ENCODE peak calls at places on chromosomes 7 and 10, in nine cellular contexts. A, S, F, Q, W, Y, P, J and D are unnamed samples.
A peak's percentile ranks its signal among the peaks of the same experiment; 100 is the strongest.

GRCh38 chr10:95462740-95463667 is 98.2 kb downstream of the SORBS1 start:
- ATAC-seq in A (peak; percentile 28), S (no peak), F (no peak), Q (no peak), W (peak; percentile 56), Y (no peak), P (no peak), J (no peak), D (peak; percentile 8)

GRCh38 chr7:6536262-6536770 is 14.9 kb downstream of the GRID2IP start:
- ATAC-seq in A (no peak), S (no peak), F (no peak), Q (no peak), W (no peak), Y (peak; percentile 50), P (no peak), J (peak; percentile 28), D (no peak)

GRCh38 chr10:120746016-120746755 is 105.0 kb upstream of the WDR11 start:
- ATAC-seq in A (no peak), S (no peak), F (no peak), Q (no peak), W (no peak), Y (no peak), P (no peak), J (no peak), D (no peak)

GRCh38 chr7:106050002-106050742 is 61.9 kb downstream of the SYPL1 start:
- ATAC-seq in A (peak; percentile 48), S (peak; percentile 65), F (peak; percentile 56), Q (no peak), W (peak; percentile 41), Y (peak; percentile 96), P (peak; percentile 78), J (peak; percentile 78), D (peak; percentile 60)

GRCh38 chr10:23657677-23658076 is 218.8 kb downstream of the OTUD1 start:
- ATAC-seq in A (no peak), S (no peak), F (no peak), Q (no peak), W (no peak), Y (no peak), P (no peak), J (no peak), D (no peak)

GRCh38 chr7:139948167-139948566 is 114.6 kb downstream of the PARP12 start:
- ATAC-seq in A (no peak), S (no peak), F (no peak), Q (no peak), W (no peak), Y (no peak), P (no peak), J (no peak), D (no peak)

GRCh38 chr10:114615600-114616007 is 42.5 kb downstream of the ABLIM1 start:
- ATAC-seq in A (no peak), S (no peak), F (no peak), Q (no peak), W (no peak), Y (no peak), P (no peak), J (no peak), D (no peak)

GRCh38 chr10:127449491-127449890 is 99.6 kb upstream of the NPS start:
- ATAC-seq in A (no peak), S (no peak), F (no peak), Q (no peak), W (no peak), Y (no peak), P (no peak), J (no peak), D (no peak)

GRCh38 chr10:7707102-7707501 is 4.0 kb downstream of the ITIH2 start:
- ATAC-seq in A (no peak), S (no peak), F (no peak), Q (peak; percentile 59), W (no peak), Y (peak; percentile 68), P (no peak), J (no peak), D (no peak)

GRCh38 chr7:149871576-149871975 is 2.2 kb upstream of the ATP6V0E2 start:
- ATAC-seq in A (no peak), S (no peak), F (no peak), Q (no peak), W (no peak), Y (no peak), P (no peak), J (no peak), D (no peak)

GRCh38 chr7:149869291-149869650 is 4.5 kb upstream of the ATP6V0E2 start:
- ATAC-seq in A (no peak), S (no peak), F (no peak), Q (no peak), W (no peak), Y (no peak), P (no peak), J (no peak), D (no peak)

GRCh38 chr7:149870274-149870673 is 3.5 kb upstream of the ATP6V0E2 start:
- ATAC-seq in A (no peak), S (no peak), F (no peak), Q (no peak), W (no peak), Y (no peak), P (no peak), J (no peak), D (no peak)

GRCh38 chr7:149869867-149870266 is 3.9 kb upstream of the ATP6V0E2 start:
- ATAC-seq in A (no peak), S (no peak), F (no peak), Q (no peak), W (no peak), Y (no peak), P (no peak), J (no peak), D (no peak)

DNA sequence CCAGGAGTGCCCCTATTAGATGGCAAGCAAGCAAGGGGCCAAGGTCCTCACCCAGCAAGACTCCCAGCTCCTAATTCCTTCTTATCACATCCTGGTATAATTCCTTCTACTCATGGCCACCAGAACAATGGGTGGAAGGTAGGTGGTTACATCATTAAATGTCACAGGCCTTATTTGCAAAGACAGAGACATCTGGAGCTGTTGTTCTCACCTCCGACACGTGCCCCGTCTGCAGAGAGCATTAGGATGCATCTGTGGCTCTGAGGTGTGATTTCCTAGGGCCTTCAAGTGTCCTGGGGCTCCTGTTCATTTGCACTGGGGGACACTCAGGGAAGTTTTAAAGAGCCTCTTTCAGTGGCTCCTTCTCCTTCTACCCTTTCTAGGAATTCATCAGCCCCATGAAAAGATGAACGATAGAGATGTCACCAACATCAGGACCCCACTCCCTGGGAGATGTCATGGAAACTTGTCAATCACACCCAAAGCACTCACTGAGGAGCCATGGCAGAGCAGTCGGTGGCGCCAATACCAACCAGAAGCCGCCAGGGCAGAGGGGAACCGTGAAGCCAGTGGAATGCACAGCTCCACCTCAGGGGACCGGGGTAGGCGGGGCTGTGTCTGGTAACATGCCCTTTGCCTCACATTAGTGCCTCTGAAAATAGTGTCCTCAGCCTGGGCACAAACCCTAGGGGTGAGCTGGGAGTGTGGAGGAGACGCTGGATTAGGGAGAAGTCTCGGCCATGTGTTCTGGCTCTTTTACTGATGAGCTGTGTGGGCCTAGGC is 2.9 kb upstream of the ATP6V0E2 start:
- ATAC-seq in A (no peak), S (no peak), F (no peak), Q (no peak), W (no peak), Y (no peak), P (no peak), J (no peak), D (no peak)
- H3K27me3 ChIP-seq in A (no peaks in the 10 kb centered on the region), S (no peaks in the 10 kb centered on the region), F (no peaks in the 10 kb centered on the region), Q (no peaks in the 10 kb centered on the region), W (no peaks in the 10 kb centered on the region), Y (no peaks in the 10 kb centered on the region), P (peaks cover 32% of the 10 kb centered on the region), J (no peaks in the 10 kb centered on the region), D (no peaks in the 10 kb centered on the region)

DNA sequence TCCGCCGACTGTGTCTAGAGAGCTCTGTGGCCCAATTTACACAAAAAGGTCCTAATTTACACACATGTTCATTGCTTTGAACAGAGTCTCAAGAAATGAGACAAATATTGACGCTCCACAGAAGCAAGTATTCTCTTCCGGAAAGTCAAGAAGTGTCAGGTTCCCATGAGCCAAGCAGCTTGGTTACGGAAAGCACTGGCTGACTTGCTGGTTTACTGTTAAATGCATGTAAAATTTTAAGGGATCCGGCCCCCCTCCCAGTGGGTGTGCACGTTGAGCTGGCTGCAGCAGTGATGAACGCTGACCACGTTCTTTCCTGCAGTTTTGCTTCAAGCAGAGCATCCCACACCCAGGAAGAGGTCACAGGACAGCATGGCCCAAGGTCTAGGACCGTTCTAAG is 76.8 kb downstream of the DIP2C start:
- ATAC-seq in A (no peak), S (no peak), F (no peak), Q (no peak), W (no peak), Y (no peak), P (no peak), J (no peak), D (peak; percentile 19)
- TF ChIP-seq POLR2A in A (no peak), S (no peak), F (no peak), Q (no peak), W (no peak), Y (no peak), P (no peak), J (no peak), D (no peak)

DNA sequence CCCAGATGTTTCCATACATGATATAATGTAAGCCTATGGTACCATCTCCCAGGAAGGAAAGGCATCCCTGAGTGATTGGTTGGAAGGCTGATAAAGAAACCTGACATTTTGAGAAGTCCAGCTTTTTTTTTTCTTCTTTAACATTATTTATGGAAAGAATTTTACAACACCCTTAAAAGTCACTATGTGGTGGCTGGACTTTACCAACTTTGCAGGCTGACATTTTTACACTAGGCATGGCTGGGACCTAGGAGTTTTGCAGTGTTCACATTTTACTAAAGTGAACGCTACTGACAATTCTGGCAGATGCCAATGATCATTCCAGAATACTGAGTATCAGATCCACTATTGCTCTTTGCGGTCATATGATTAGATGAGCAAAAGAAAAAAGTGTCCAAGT is 239.9 kb downstream of the GLI3 start:
- ATAC-seq in A (no peak), S (no peak), F (no peak), Q (no peak), W (no peak), Y (no peak), P (no peak), J (no peak), D (no peak)
- H3K27me3 ChIP-seq in A (no peaks in the 10 kb centered on the region), S (no peaks in the 10 kb centered on the region), F (no peaks in the 10 kb centered on the region), Q (no peaks in the 10 kb centered on the region), W (no peaks in the 10 kb centered on the region), Y (no peaks in the 10 kb centered on the region), P (no peaks in the 10 kb centered on the region), J (no peaks in the 10 kb centered on the region), D (no peaks in the 10 kb centered on the region)

GRCh38 chr7:22809902-22810642 is 12.6 kb downstream of the TOMM7 start:
- ATAC-seq in A (peak; percentile 49), S (no peak), F (no peak), Q (peak; percentile 84), W (no peak), Y (no peak), P (no peak), J (no peak), D (no peak)

GRCh38 chr7:22814261-22815208 is 8.1 kb downstream of the TOMM7 start:
- ATAC-seq in A (no peak), S (no peak), F (peak; percentile 56), Q (no peak), W (no peak), Y (peak; percentile 92), P (no peak), J (peak; percentile 77), D (no peak)

GRCh38 chr7:22811746-22812280 is 10.8 kb downstream of the TOMM7 start:
- ATAC-seq in A (no peak), S (no peak), F (peak; percentile 17), Q (no peak), W (no peak), Y (no peak), P (no peak), J (no peak), D (no peak)

GRCh38 chr7:22810843-22811242 is 11.8 kb downstream of the TOMM7 start:
- ATAC-seq in A (no peak), S (no peak), F (no peak), Q (no peak), W (no peak), Y (no peak), P (no peak), J (no peak), D (no peak)

GRCh38 chr7:22812350-22812749 is 10.3 kb downstream of the TOMM7 start:
- ATAC-seq in A (peak; percentile 75), S (no peak), F (peak; percentile 94), Q (no peak), W (no peak), Y (no peak), P (no peak), J (no peak), D (no peak)
- TF ChIP-seq POLR2A in A (no peak), S (no peak), F (no peak), Q (no peak), W (no peak), Y (no peak), P (no peak), J (no peak), D (no peak)